ENCODE peak calls at places on chromosomes 4 and X, in four cellular contexts. One of them, this sample, is unnamed.

GRCh38 chr4:1130318-1131186 is 17.2 kb upstream of the RNF212 start:
- DNase-seq in HepG2: peak
- DNase-seq in K562: peak
- DNase-seq in GM12878: peak
- DNase-seq in this sample: peak

GRCh38 chr4:165634766-165635165 is 238.3 kb upstream of the TLL1 start:
- DNase-seq in HepG2: no peak
- DNase-seq in K562: no peak
- DNase-seq in GM12878: no peak
- DNase-seq in this sample: no peak

GRCh38 chr4:140266958-140267568 is 106.4 kb upstream of the SCOC start:
- DNase-seq in HepG2: no peak
- DNase-seq in K562: no peak
- DNase-seq in GM12878: no peak
- DNase-seq in this sample: no peak

GRCh38 chr4:144582975-144583374 is 63.0 kb upstream of the HHIP start:
- DNase-seq in HepG2: peak
- DNase-seq in K562: no peak
- DNase-seq in GM12878: no peak
- DNase-seq in this sample: no peak

GRCh38 chr4:48432017-48432416 is 51.1 kb upstream of the SLC10A4 start:
- DNase-seq in HepG2: no peak
- DNase-seq in K562: no peak
- DNase-seq in GM12878: no peak
- DNase-seq in this sample: no peak

GRCh38 chr4:139014391-139015268 is 951 bp upstream of the NOCT start:
- DNase-seq in HepG2: peak
- DNase-seq in K562: peak
- DNase-seq in GM12878: peak
- DNase-seq in this sample: no peak

GRCh38 chr4:184441461-184442392 is 32.6 kb downstream of the IRF2 start:
- DNase-seq in HepG2: no peak
- DNase-seq in K562: no peak
- DNase-seq in GM12878: no peak
- DNase-seq in this sample: no peak

GRCh38 chr4:139599594-139600374 is 43.8 kb upstream of the SETD7 start:
- DNase-seq in HepG2: peak
- DNase-seq in K562: no peak
- DNase-seq in GM12878: no peak
- DNase-seq in this sample: no peak

GRCh38 chr4:89929425-89930272 is 35.0 kb downstream of the MMRN1 start:
- DNase-seq in HepG2: no peak
- DNase-seq in K562: no peak
- DNase-seq in GM12878: peak
- DNase-seq in this sample: no peak

GRCh38 chr4:185566425-185566824 is 31.1 kb upstream of the PDLIM3 start:
- DNase-seq in HepG2: no peak
- DNase-seq in K562: no peak
- DNase-seq in GM12878: no peak
- DNase-seq in this sample: no peak

GRCh38 chrX:109783712-109784109 is 50.7 kb upstream of the ACSL4 start:
- DNase-seq in HepG2: peak
- DNase-seq in K562: no peak
- DNase-seq in GM12878: no peak
- DNase-seq in this sample: no peak

GRCh38 chrX:124226129-124226528 is 106.3 kb upstream of the TEX13D start:
- DNase-seq in HepG2: no peak
- DNase-seq in K562: no peak
- DNase-seq in GM12878: no peak
- DNase-seq in this sample: no peak

GRCh38 chrX:151912780-151913179 is at the start of gene MAGEA4:
- DNase-seq in HepG2: no peak
- DNase-seq in K562: no peak
- DNase-seq in GM12878: no peak
- DNase-seq in this sample: no peak

GRCh38 chr4:20420916-20421315 is 169.2 kb downstream of the SLIT2 start:
- DNase-seq in HepG2: no peak
- DNase-seq in K562: no peak
- DNase-seq in GM12878: no peak
- DNase-seq in this sample: no peak

GRCh38 chr4:98430708-98431403 is 169.7 kb downstream of the RAP1GDS1 start:
- DNase-seq in HepG2: no peak
- DNase-seq in K562: no peak
- DNase-seq in GM12878: no peak
- DNase-seq in this sample: no peak

GRCh38 chrX:119549327-119550016 is 15.7 kb downstream of the STEEP1 start:
- DNase-seq in HepG2: no peak
- DNase-seq in K562: no peak
- DNase-seq in GM12878: peak
- DNase-seq in this sample: no peak

GRCh38 chr4:71266090-71266794 is 72.6 kb upstream of the SLC4A4 start:
- DNase-seq in HepG2: no peak
- DNase-seq in K562: no peak
- DNase-seq in GM12878: peak
- DNase-seq in this sample: no peak

GRCh38 chrX:18961686-18962085 is 22.2 kb downstream of the PHKA2 start:
- DNase-seq in HepG2: no peak
- DNase-seq in K562: no peak
- DNase-seq in GM12878: no peak
- DNase-seq in this sample: no peak

GRCh38 chr4:52833941-52834525 is 28.1 kb upstream of the RASL11B start:
- DNase-seq in HepG2: no peak
- DNase-seq in K562: no peak
- DNase-seq in GM12878: no peak
- DNase-seq in this sample: no peak

GRCh38 chr4:127212701-127213100 is 420.1 kb upstream of the INTU start:
- DNase-seq in HepG2: no peak
- DNase-seq in K562: no peak
- DNase-seq in GM12878: no peak
- DNase-seq in this sample: no peak

GRCh38 chr4:105895609-105896460 is 564 bp downstream of the NPNT start:
- DNase-seq in HepG2: no peak
- DNase-seq in K562: no peak
- DNase-seq in GM12878: no peak
- DNase-seq in this sample: no peak

GRCh38 chrX:2513120-2513664 is 12.4 kb upstream of the DHRSX start:
- DNase-seq in HepG2: no peak
- DNase-seq in K562: no peak
- DNase-seq in GM12878: no peak
- DNase-seq in this sample: no peak

GRCh38 chr4:45629717-45630116 is 494.1 kb downstream of the GABRG1 start:
- DNase-seq in HepG2: no peak
- DNase-seq in K562: no peak
- DNase-seq in GM12878: no peak
- DNase-seq in this sample: no peak

GRCh38 chr4:110904435-110905050 is 281.7 kb upstream of the PITX2 start:
- DNase-seq in HepG2: no peak
- DNase-seq in K562: no peak
- DNase-seq in GM12878: no peak
- DNase-seq in this sample: no peak

GRCh38 chrX:31266172-31267076 is 194.6 kb upstream of the FTHL17 start:
- DNase-seq in HepG2: peak
- DNase-seq in K562: peak
- DNase-seq in GM12878: no peak
- DNase-seq in this sample: peak

GRCh38 chr4:158814636-158815035 is 45.8 kb downstream of the FNIP2 start:
- DNase-seq in HepG2: no peak
- DNase-seq in K562: no peak
- DNase-seq in GM12878: no peak
- DNase-seq in this sample: no peak

GRCh38 chr4:150664935-150665334 is 83.0 kb downstream of the MAB21L2 start:
- DNase-seq in HepG2: peak
- DNase-seq in K562: no peak
- DNase-seq in GM12878: no peak
- DNase-seq in this sample: no peak
- TF ChIP-seq SIN3A in HepG2: no peak
- TF ChIP-seq SIN3A in K562: no peak
- TF ChIP-seq SIN3A in GM12878: no peak
- TF ChIP-seq SIN3A in this sample: no peak

DNA sequence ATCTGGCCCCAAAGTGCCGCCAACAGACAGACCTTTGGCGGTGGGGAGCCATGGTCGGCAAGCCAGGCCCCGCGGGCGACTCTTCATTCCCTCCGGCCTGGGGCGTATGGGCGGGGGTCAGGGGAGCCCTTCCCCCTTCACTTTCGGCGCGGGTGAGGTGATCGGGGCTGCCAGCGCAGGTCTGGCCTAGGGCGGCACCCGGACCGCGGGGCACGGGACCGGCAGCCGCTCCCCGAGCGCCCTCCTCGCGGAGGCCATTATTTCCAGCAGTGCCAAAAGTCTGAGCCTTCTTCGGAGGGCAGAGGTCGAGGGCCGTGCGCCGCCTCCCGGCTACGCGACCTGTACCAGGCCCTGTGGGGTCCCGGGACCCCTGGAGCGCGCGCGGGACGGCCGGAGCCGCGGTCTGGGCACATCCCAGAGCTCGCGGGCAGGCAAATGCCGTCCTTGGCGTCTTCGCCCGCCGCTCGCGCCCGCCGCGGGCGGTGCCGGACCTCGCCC is 620 bp upstream of the KDM6A start:
- DNase-seq in HepG2: no peak
- DNase-seq in K562: peak
- DNase-seq in GM12878: no peak
- DNase-seq in this sample: no peak
- TF ChIP-seq HDAC2 in HepG2: no peak
- TF ChIP-seq HDAC2 in K562: no peak
- TF ChIP-seq HDAC2 in GM12878: no peak
- TF ChIP-seq HDAC2 in this sample: no peak

GRCh38 chr4:6123976-6124375 is 76.4 kb downstream of the JAKMIP1 start:
- DNase-seq in HepG2: no peak
- DNase-seq in K562: no peak
- DNase-seq in GM12878: no peak
- DNase-seq in this sample: no peak

GRCh38 chr4:6122496-6122895 is 77.9 kb downstream of the JAKMIP1 start:
- DNase-seq in HepG2: no peak
- DNase-seq in K562: no peak
- DNase-seq in GM12878: no peak
- DNase-seq in this sample: no peak

GRCh38 chr4:6124386-6125102 is 75.8 kb downstream of the JAKMIP1 start:
- DNase-seq in HepG2: no peak
- DNase-seq in K562: no peak
- DNase-seq in GM12878: no peak
- DNase-seq in this sample: no peak

GRCh38 chr4:6123116-6123515 is 77.2 kb downstream of the JAKMIP1 start:
- DNase-seq in HepG2: no peak
- DNase-seq in K562: no peak
- DNase-seq in GM12878: no peak
- DNase-seq in this sample: no peak

DNA sequence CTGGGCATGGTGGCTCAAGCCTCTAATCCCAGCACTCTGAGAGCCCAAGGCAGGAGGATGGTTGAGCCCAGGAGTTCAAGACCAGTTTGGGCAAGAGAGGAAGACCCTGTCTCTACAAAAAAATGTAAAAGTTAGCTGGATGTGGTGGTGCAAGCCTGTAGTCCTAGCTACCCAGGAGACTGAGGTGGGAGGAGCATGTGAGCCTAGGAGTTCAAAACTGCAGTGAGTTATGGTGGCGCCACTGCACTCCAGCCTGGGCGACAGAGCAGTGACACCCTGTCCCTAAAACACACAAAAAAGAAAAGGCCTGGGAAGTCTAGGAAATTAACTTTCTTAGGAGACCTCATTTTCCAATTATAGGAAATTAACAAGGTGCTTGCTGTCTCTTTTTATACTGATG is 76.8 kb downstream of the JAKMIP1 start:
- DNase-seq in HepG2: no peak
- DNase-seq in K562: no peak
- DNase-seq in GM12878: no peak
- DNase-seq in this sample: no peak
- TF ChIP-seq SIN3A in HepG2: no peak
- TF ChIP-seq SIN3A in K562: no peak
- TF ChIP-seq SIN3A in GM12878: no peak
- TF ChIP-seq SIN3A in this sample: no peak

DNA sequence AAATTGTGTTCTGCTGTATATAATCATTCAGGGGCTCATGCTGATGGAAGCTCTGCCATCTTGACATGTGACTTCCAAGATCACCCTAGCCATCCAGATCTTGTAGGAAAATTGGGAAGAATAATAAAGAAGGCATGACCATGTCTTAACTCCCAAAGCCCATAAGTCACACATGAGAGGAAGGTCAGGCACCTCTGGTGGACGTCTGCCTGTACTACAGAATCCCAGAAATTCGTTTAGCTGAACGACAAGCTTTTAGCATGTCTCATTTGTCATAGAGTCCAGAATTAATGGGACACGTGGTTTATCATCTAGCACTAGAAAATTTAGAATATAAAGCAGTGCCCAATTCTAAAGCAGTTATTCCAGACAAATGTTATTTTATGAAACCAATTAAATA is 212.7 kb downstream of the CENPC start:
- DNase-seq in HepG2: peak
- DNase-seq in K562: peak
- DNase-seq in GM12878: no peak
- DNase-seq in this sample: no peak
- TF ChIP-seq HDAC2 in HepG2: no peak
- TF ChIP-seq HDAC2 in K562: no peak
- TF ChIP-seq HDAC2 in GM12878: no peak
- TF ChIP-seq HDAC2 in this sample: no peak

DNA sequence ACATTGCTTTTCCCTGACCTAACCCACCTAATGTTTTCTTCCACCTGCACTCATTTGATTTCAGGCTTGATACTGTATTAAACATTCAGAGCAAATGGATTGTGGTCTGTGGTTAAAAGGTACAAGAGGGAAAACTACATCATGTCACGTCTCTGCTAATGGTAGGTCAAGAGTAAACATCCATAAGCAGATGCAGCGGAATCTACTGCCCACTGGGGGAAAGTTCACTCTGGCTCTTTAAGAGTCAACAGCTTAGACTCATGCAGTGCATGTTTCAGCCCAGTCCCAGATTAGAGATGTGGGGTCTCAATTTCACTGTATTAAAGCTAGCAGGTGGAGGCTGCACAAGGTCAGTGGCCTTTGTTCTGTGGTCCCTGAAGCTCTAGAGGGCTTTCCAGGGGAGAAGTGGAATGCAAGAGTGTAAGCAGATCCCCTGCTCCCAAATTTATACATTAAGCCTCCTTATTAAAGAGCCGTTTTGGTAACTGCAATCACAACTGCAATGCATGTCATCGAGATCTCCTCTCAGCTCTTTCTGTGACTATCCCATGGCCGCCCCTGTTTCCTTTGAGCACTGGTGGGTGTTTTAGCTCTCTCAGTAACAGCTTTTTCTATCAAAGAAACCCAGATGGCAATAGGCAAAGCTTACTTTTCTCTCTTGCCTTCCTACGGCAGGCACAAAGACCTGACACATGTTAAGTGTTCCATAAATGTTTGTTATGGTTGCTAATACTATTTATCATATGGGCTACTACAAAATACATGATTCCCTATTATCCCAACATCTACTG is 53.5 kb downstream of the LDB2 start:
- DNase-seq in HepG2: peak
- DNase-seq in K562: no peak
- DNase-seq in GM12878: no peak
- DNase-seq in this sample: no peak
- TF ChIP-seq SIN3A in HepG2: no peak
- TF ChIP-seq SIN3A in K562: no peak
- TF ChIP-seq SIN3A in GM12878: no peak
- TF ChIP-seq SIN3A in this sample: no peak

GRCh38 chrX:107449490-107450175 is at the start of gene FRMPD3:
- DNase-seq in HepG2: no peak
- DNase-seq in K562: no peak
- DNase-seq in GM12878: no peak
- DNase-seq in this sample: no peak
- TF ChIP-seq HDAC2 in HepG2: no peak
- TF ChIP-seq HDAC2 in K562: no peak
- TF ChIP-seq HDAC2 in GM12878: no peak
- TF ChIP-seq HDAC2 in this sample: no peak

This sample was measured in H1.